ENCODE peak calls at places on chromosomes 6 and 20, in six cellular contexts. H, O, R, A, Y and M are unnamed samples.

GRCh38 chr6:85078071-85078470 is 313.7 kb upstream of the TBX18 start:
- DNase-seq in Y (peak; percentile 4), R (peak; percentile 85), H (no peak), O (no peak), A (peak; percentile 5), M (no peak)

GRCh38 chr6:43973351-43973750 is 153.9 kb downstream of the MRPL14 start:
- DNase-seq in R (no peak), O (no peak), H (no peak), Y (no peak), A (no peak), M (no peak)

GRCh38 chr6:167142433-167142761 is 15.4 kb downstream of the GPR31 start:
- DNase-seq in Y (no peak), A (no peak), R (no peak), O (no peak), H (no peak), M (no peak)

GRCh38 chr6:148943451-148943850 is 196.6 kb downstream of the UST start:
- DNase-seq in A (no peak), H (no peak), R (no peak), O (no peak), Y (no peak), M (no peak)

GRCh38 chr6:157488058-157488457 is 107.1 kb downstream of the ZDHHC14 start:
- DNase-seq in A (no peak), Y (no peak), O (no peak), H (no peak), R (no peak), M (no peak)

GRCh38 chr6:165636415-165637048 is 26.5 kb downstream of the PDE10A start:
- DNase-seq in H (no peak), A (no peak), Y (no peak), R (no peak), O (no peak), M (peak; percentile 41)

GRCh38 chr20:5920581-5920980 is 29.8 kb downstream of the TRMT6 start:
- DNase-seq in R (no peak), A (no peak), Y (no peak), H (no peak), O (no peak), M (no peak)

GRCh38 chr6:128508588-128509296 is 11.7 kb downstream of the PTPRK start:
- DNase-seq in Y (peak; percentile 67), A (no peak), R (peak; percentile 88), H (no peak), O (no peak), M (no peak)

GRCh38 chr20:9166153-9166780 is 97.4 kb downstream of the PLCB4 start:
- DNase-seq in H (no peak), A (no peak), Y (peak; percentile 10), R (no peak), O (no peak), M (no peak)

GRCh38 chr6:13407709-13408695 is 79.4 kb downstream of the GFOD1 start:
- DNase-seq in R (peak; percentile 91), A (peak; percentile 70), Y (peak; percentile 58), O (no peak), H (peak; percentile 72), M (no peak)

GRCh38 chr6:18390476-18390875 is 3.3 kb downstream of the RNF144B start:
- DNase-seq in O (no peak), H (no peak), A (no peak), R (no peak), Y (no peak), M (no peak)

GRCh38 chr6:112191509-112191908 is 62.9 kb downstream of the LAMA4 start:
- DNase-seq in R (no peak), O (no peak), H (no peak), Y (no peak), A (no peak), M (no peak)

GRCh38 chr6:167550936-167551633 is 226.2 kb downstream of the TTLL2 start:
- DNase-seq in H (peak; percentile 85), A (no peak), O (peak; percentile 95), R (peak; percentile 7), Y (no peak), M (no peak)

GRCh38 chr20:37630161-37630560 is 63.7 kb upstream of the CTNNBL1 start:
- DNase-seq in Y (no peak), A (no peak), O (no peak), R (no peak), H (no peak), M (no peak)

DNA sequence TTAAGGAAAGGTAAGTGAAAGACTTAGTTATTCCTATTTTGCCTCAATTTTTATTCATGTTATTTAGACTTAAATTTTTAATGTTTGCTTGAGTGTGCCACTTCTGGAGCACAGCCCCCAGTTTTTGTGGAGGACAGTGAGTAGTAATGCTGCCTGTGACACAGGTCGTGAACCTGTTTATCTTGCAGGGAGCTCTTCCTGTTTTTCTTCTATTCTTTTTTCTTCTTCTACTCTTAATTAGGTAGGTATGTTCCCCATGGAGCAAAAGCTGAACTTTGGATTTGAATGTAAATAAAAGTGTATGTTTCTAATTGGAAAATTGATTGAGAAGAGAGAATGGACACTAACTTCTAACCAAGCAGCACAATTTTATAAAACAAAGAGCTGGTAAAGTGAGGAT is 12.3 kb downstream of the SMPDL3A start:
- DNase-seq in R (no peak), O (no peak), Y (no peak), H (no peak), A (no peak), M (no peak)
- H3K4me1 ChIP-seq in R (peaks cover 11% of the 10 kb centered on the region), O (no peaks in the 10 kb centered on the region), Y (peaks cover 32% of the 10 kb centered on the region), H (no peaks in the 10 kb centered on the region), A (no peaks in the 10 kb centered on the region), M (peaks cover 8% of the 10 kb centered on the region)

GRCh38 chr20:49986049-49986448 is 3.3 kb downstream of the SNAI1 start:
- DNase-seq in O (no peak), Y (no peak), R (no peak), H (no peak), A (no peak), M (no peak)
- H3K4me1 ChIP-seq in O (peaks cover 51% of the 10 kb centered on the region), Y (peaks cover 80% of the 10 kb centered on the region), R (peaks cover 36% of the 10 kb centered on the region), H (peaks cover 68% of the 10 kb centered on the region), A (peaks cover 76% of the 10 kb centered on the region), M (peaks cover 69% of the 10 kb centered on the region)

GRCh38 chr6:37522836-37523235 is 23.1 kb upstream of the CCDC167 start:
- DNase-seq in H (no peak), R (no peak), O (no peak), A (no peak), Y (no peak), M (no peak)
- H3K4me1 ChIP-seq in H (no peaks in the 10 kb centered on the region), R (peaks cover 2% of the 10 kb centered on the region), O (no peaks in the 10 kb centered on the region), A (no peaks in the 10 kb centered on the region), Y (peaks cover 15% of the 10 kb centered on the region), M (no peaks in the 10 kb centered on the region)

GRCh38 chr6:136784910-136785746 is 7.1 kb downstream of the MAP3K5 start:
- DNase-seq in A (no peak), O (peak; percentile 78), Y (no peak), R (peak; percentile 31), H (peak; percentile 85), M (no peak)
- H3K4me1 ChIP-seq in A (peaks cover 3% of the 10 kb centered on the region), O (peaks cover 54% of the 10 kb centered on the region), Y (peaks cover 12% of the 10 kb centered on the region), R (peaks cover 26% of the 10 kb centered on the region), H (peaks cover 94% of the 10 kb centered on the region), M (no peaks in the 10 kb centered on the region)

GRCh38 chr20:50111829-50112495 is 988 bp downstream of the UBE2V1 start:
- DNase-seq in H (no peak), A (no peak), Y (no peak), O (no peak), R (no peak), M (no peak)

GRCh38 chr20:50110141-50111047 is 2.6 kb downstream of the UBE2V1 start:
- DNase-seq in Y (no peak), H (no peak), A (no peak), O (no peak), R (no peak), M (no peak)

GRCh38 chr20:50113420-50114224 is 672 bp upstream of the UBE2V1 start:
- DNase-seq in R (no peak), H (no peak), Y (no peak), O (no peak), A (no peak), M (no peak)

GRCh38 chr20:50112512-50113419 is at the start of gene UBE2V1:
- DNase-seq in A (peak; percentile 97), O (peak; percentile 96), Y (peak; percentile 90), H (peak; percentile 94), R (peak; percentile 88), M (peak; percentile 94)

GRCh38 chr20:50111120-50111828 is 1.7 kb downstream of the UBE2V1 start:
- DNase-seq in O (no peak), R (no peak), A (peak; percentile 51), Y (no peak), H (no peak), M (no peak)
- H3K4me1 ChIP-seq in O (peaks cover 66% of the 10 kb centered on the region), R (peaks cover 30% of the 10 kb centered on the region), A (peaks cover 25% of the 10 kb centered on the region), Y (peaks cover 62% of the 10 kb centered on the region), H (peaks cover 80% of the 10 kb centered on the region), M (peaks cover 24% of the 10 kb centered on the region)